ENCODE peak calls at places on chromosomes 16 and 17, in five cellular contexts. S is mammary epithelial cell, W is NT2/D1, M is A549, Z is left ventricle myocardium inferior. U is an unnamed sample.

GRCh38 chr17:20156196-20157077 is 147.3 kb downstream of the SPECC1 start:
- DNase-seq in S (peak; percentile 86), W (peak; percentile 38), M (peak; percentile 70), Z (no peak), U (peak; percentile 28)

GRCh38 chr17:73228748-73229236 is 32.9 kb downstream of the CPSF4L start:
- DNase-seq in S (peak; percentile 79), W (no peak), M (peak; percentile 70), Z (peak; percentile 57), U (peak; percentile 58)

GRCh38 chr16:89791278-89791995 is 25.0 kb downstream of the FANCA start:
- DNase-seq in S (no peak), W (no peak), M (no peak), Z (no peak), U (peak; percentile 26)

GRCh38 chr16:70437582-70438324 is 1.1 kb downstream of the ST3GAL2 start:
- DNase-seq in S (peak; percentile 34), W (no peak), M (no peak), Z (no peak), U (no peak)

GRCh38 chr16:1175566-1176279 is 22.8 kb downstream of the CACNA1H start:
- DNase-seq in S (no peak), W (no peak), M (no peak), Z (no peak), U (no peak)

GRCh38 chr16:59909262-59909661 is 1175.1 kb upstream of the GOT2 start:
- DNase-seq in S (no peak), W (no peak), M (no peak), Z (no peak), U (no peak)

GRCh38 chr17:76935331-76935730 is 67.1 kb downstream of the MGAT5B start:
- DNase-seq in S (peak; percentile 12), W (no peak), M (no peak), Z (no peak), U (no peak)

GRCh38 chr17:66190738-66191606 is 961 bp downstream of the CEP112 start:
- DNase-seq in S (peak; percentile 59), W (no peak), M (peak; percentile 16), Z (no peak), U (peak; percentile 7)

GRCh38 chr16:48959204-48959603 is 322.4 kb downstream of the CBLN1 start:
- DNase-seq in S (peak; percentile 30), W (no peak), M (no peak), Z (no peak), U (no peak)

GRCh38 chr16:30551781-30552180 is 6.4 kb downstream of the ZNF764 start:
- DNase-seq in S (no peak), W (no peak), M (no peak), Z (no peak), U (no peak)

GRCh38 chr17:41695954-41696720 is 7.5 kb downstream of the EIF1 start:
- DNase-seq in S (peak; percentile 58), W (no peak), M (peak; percentile 90), Z (no peak), U (no peak)

GRCh38 chr17:36824678-36825091 is 112.6 kb upstream of the LHX1 start:
- DNase-seq in S (no peak), W (no peak), M (peak; percentile 46), Z (no peak), U (no peak)

GRCh38 chr16:70740919-70741778 is 55.3 kb upstream of the MTSS2 start:
- DNase-seq in S (no peak), W (no peak), M (no peak), Z (no peak), U (no peak)

GRCh38 chr16:29154676-29155121 is 169.8 kb downstream of the LAT start:
- DNase-seq in S (no peak), W (no peak), M (no peak), Z (no peak), U (no peak)

GRCh38 chr17:76317535-76317934 is 9.5 kb upstream of the QRICH2 start:
- DNase-seq in S (no peak), W (no peak), M (no peak), Z (no peak), U (no peak)

GRCh38 chr17:66549312-66549705 is 246.9 kb downstream of the PRKCA start:
- DNase-seq in S (no peak), W (no peak), M (no peak), Z (no peak), U (no peak)

GRCh38 chr17:40559016-40559853 is 6.0 kb downstream of the CCR7 start:
- DNase-seq in S (no peak), W (no peak), M (no peak), Z (no peak), U (no peak)
- H3K4me1 ChIP-seq in S (peaks cover 16% of the 10 kb centered on the region), W (peaks cover 11% of the 10 kb centered on the region), M (peaks cover 63% of the 10 kb centered on the region), Z (peaks cover 69% of the 10 kb centered on the region), U (peaks cover 39% of the 10 kb centered on the region)

DNA sequence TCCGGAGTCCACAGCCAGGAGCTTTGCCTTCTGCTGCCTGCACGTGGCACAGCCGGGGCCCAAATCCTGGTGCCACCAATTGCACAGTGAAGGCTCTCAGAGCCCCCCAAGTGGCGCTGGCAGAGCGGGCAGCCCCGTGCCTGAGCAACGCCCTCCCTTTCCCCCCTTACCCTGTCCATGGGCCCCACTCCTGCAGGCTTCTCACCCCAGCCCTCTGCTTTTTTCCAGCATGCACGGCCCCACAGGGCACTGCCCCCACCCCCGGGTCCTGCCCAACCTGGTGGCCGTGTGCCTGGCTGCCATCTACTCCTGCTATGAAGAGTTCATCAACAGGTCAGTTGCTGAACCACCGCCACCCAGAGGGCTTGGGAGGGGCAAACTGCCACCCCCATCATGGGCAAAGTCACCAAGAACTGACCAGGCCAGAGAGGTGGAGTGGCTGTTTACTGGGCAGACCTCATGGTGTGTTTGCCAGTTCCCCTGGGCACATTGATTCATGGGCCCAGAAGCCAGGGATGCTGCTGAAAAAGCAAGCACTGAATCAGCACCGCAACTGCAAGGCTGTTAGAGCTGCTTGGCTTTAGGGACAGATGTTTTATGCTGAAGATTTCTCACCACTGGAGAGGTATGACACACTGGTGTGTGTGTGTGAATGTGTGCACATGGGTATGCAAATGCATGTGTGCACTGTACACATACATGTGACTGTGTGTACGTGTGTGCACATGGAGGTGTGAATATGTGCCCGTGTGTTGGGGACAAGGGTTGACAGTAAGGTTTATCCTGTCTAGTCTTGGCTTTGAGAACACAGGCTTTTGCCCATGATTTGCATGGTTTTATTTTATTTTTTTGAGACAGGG is 107.1 kb upstream of the PLCG2 start:
- DNase-seq in S (no peak), W (no peak), M (no peak), Z (no peak), U (no peak)
- H3K4me1 ChIP-seq in S (no peaks in the 10 kb centered on the region), W (peaks cover 3% of the 10 kb centered on the region), M (no peaks in the 10 kb centered on the region), Z (no peaks in the 10 kb centered on the region), U (no peaks in the 10 kb centered on the region)

DNA sequence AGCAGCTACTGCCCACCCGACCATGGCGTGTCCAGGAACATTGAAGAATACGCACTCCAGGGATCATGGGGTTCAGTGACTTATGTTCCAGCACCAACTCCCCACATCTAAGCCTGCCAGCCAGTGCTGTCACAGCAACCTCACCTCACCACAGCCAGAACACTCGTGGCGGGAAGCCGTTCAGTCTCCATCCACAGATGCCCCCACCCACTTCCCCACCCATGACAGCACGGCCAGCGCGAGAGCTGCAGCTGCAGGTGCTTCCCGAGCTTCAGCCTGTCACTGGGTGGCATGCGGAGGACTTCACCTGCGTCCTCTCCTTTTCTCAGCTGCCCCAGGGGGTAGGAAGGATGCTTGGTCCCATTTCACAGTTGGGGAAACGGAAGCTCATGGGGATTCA is 50.3 kb downstream of the RBFOX3 start:
- DNase-seq in S (no peak), W (no peak), M (no peak), Z (no peak), U (no peak)
- H3K4me1 ChIP-seq in S (peaks cover 15% of the 10 kb centered on the region), W (peaks cover 4% of the 10 kb centered on the region), M (peaks cover 56% of the 10 kb centered on the region), Z (no peaks in the 10 kb centered on the region), U (no peaks in the 10 kb centered on the region)

DNA sequence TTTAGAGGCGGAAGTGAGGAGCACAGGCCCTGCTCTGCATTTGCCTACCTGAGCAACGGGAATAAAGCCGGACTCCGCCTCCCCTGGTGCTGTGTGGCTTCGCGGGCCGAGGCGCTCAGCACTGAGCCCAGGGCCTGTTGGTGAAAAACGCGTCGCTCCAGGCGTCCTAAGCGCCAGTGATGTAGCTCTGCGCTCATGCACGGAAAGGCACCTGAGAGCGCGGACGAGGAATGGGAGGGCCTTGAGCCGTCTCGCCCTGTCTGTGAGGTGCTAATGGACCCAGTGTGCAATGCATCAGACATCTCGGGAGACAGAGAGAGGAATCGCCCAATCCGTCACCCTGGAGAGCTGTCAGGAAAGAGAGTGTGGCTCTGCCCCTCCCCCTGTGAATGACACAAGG is 17.2 kb upstream of the ATP2A3 start:
- DNase-seq in S (no peak), W (no peak), M (no peak), Z (no peak), U (no peak)
- H3K4me1 ChIP-seq in S (no peaks in the 10 kb centered on the region), W (peaks cover 21% of the 10 kb centered on the region), M (peaks cover 2% of the 10 kb centered on the region), Z (peaks cover 65% of the 10 kb centered on the region), U (peaks cover 24% of the 10 kb centered on the region)

DNA sequence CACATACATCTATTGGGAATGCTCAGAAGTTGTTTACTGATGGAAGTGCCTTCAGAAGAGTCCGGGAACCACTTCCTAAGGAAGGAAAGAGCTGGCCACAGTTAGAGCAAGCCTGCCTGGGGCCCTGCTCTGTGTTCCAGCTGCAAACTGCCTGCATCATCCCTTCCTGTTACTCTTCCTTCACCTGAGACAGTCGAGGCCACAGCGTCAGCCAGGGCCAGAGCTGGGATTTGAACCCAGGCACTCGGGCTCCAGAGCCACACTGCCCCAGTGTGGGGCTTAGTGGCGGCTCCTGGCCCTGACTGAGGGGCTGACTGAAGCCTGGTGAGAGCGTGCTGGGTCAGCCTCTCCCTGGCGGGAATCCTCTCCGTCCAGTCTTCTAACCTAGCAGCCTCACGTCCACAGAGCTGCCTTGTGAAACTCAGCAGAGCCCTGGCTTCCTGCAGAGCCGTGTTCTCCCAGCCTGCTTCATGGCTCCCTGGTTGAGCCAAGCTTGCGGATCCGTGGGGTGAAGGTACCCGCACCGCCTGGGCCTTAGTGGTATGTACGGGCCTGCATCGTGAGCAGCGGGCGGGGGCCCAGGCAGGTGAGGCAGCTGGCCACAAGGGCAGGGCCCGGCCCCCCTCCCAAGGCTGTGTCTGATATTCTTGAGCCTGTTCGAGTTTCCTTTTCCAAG is 4.6 kb upstream of the C17orf99 start:
- DNase-seq in S (peak; percentile 20), W (no peak), M (no peak), Z (no peak), U (no peak)
- H3K4me1 ChIP-seq in S (peaks cover 32% of the 10 kb centered on the region), W (peaks cover 25% of the 10 kb centered on the region), M (peaks cover 48% of the 10 kb centered on the region), Z (peaks cover 42% of the 10 kb centered on the region), U (peaks cover 32% of the 10 kb centered on the region)

U was measured in heart right ventricle.